ENCODE peak calls at places on chromosomes 13 and 19, in five cellular contexts. T is endothelial cell of umbilical vein, U is AG04450, L is epithelial cell of esophagus, M is erythroblast. F is an unnamed sample.

GRCh38 chr13:48908381-48909087 is 67.2 kb upstream of the FNDC3A start:
- DNase-seq in T (no peak), U (no peak), L (peak), M (no peak), F (no peak)

GRCh38 chr19:51458051-51458645 is at the start of gene SIGLEC8:
- DNase-seq in T (no peak), U (no peak), L (no peak), M (no peak), F (no peak)

GRCh38 chr19:9070066-9070465 is 16.8 kb upstream of the OR1M1 start:
- DNase-seq in T (no peak), U (no peak), L (no peak), M (no peak), F (no peak)

GRCh38 chr13:19663416-19663979 is 30.0 kb downstream of the MPHOSPH8 start:
- DNase-seq in T (no peak), U (no peak), L (no peak), M (no peak), F (no peak)

GRCh38 chr13:101846701-101847100 is 394.2 kb downstream of the ITGBL1 start:
- DNase-seq in T (no peak), U (no peak), L (no peak), M (no peak), F (no peak)

GRCh38 chr19:54192972-54193371 is 1.9 kb downstream of the TSEN34 start:
- DNase-seq in T (no peak), U (no peak), L (no peak), M (no peak), F (no peak)

GRCh38 chr19:45826934-45827333 is 11.8 kb upstream of the RSPH6A start:
- DNase-seq in T (no peak), U (no peak), L (no peak), M (no peak), F (no peak)

GRCh38 chr19:44641866-44642265 is 1.8 kb upstream of the PVR start:
- DNase-seq in T (no peak), U (no peak), L (no peak), M (no peak), F (no peak)

GRCh38 chr13:19056355-19056880 is 125.2 kb downstream of the TUBA3C start:
- DNase-seq in T (no peak), U (no peak), L (no peak), M (no peak), F (no peak)

GRCh38 chr19:49362926-49363264 is 679 bp upstream of the TEAD2 start:
- DNase-seq in T (no peak), U (no peak), L (no peak), M (no peak), F (peak)